ENCODE peak calls at places on chromosomes 5 and 9, in ten cellular contexts. O is coronary artery; Y is activated CD8-positive, alpha-beta T cell treated with anti-CD3 and anti-CD28 coated beads, Interleukin-2, amount 10 ng/mL, durations not matched to agents 7 days and 5 days; U is NCI-H1694 treated with DMSO at 0.1 percent for 48 hours; A is NCI-H1105 treated with DMSO at 0.1 percent for 48 hours; E is D341Med; K is stimulated activated CD8-positive, alpha-beta memory T cell treated with anti-CD3 and anti-CD28 coated beads, Interleukin-4, amount 100 ng/mL, for 1 hour; X is NCI-H2029; F is heart left ventricle; D is EL. Z is an unnamed sample.

GRCh38 chr5:92580814-92581213 is 1000.2 kb downstream of the NR2F1-AS1 start:
- DNase-seq in O (no peak), Y (no peak), U (no peak), A (no peak), E (no peak), K (no peak), X (no peak), F (no peak), D (peak), Z (no peak)

GRCh38 chr5:38404667-38405276 is 146.4 kb downstream of the EGFLAM start:
- DNase-seq in O (no peak), Y (no peak), U (no peak), A (peak), E (peak), K (no peak), X (no peak), F (no peak), D (no peak), Z (no peak)

GRCh38 chr9:75023846-75024245 is 4.2 kb downstream of the CARNMT1 start:
- DNase-seq in O (no peak), Y (no peak), U (no peak), A (no peak), E (no peak), K (no peak), X (no peak), F (no peak), D (no peak), Z (no peak)

GRCh38 chr5:153619706-153620105 is 129.2 kb downstream of the GRIA1 start:
- DNase-seq in O (no peak), Y (no peak), U (no peak), A (no peak), E (no peak), K (no peak), X (no peak), F (no peak), D (peak), Z (no peak)

GRCh38 chr5:143016777-143017374 is 246.7 kb downstream of the ARHGAP26 start:
- DNase-seq in O (no peak), Y (peak), U (peak), A (no peak), E (peak), K (no peak), X (peak), F (no peak), D (peak), Z (no peak)

GRCh38 chr5:31427013-31427783 is 104.7 kb downstream of the DROSHA start:
- DNase-seq in O (no peak), Y (no peak), U (no peak), A (no peak), E (no peak), K (no peak), X (no peak), F (no peak), D (no peak), Z (no peak)

GRCh38 chr9:84819446-84819845 is 149.9 kb downstream of the NTRK2 start:
- DNase-seq in O (no peak), Y (no peak), U (no peak), A (no peak), E (no peak), K (no peak), X (no peak), F (no peak), D (no peak), Z (peak)

GRCh38 chr5:1062761-1063568 is 48.9 kb downstream of the SLC12A7 start:
- DNase-seq in O (no peak), Y (no peak), U (no peak), A (no peak), E (no peak), K (no peak), X (no peak), F (no peak), D (no peak), Z (no peak)

GRCh38 chr9:111994831-111995458 is 98.3 kb downstream of the UGCG start:
- DNase-seq in O (no peak), Y (no peak), U (no peak), A (no peak), E (no peak), K (no peak), X (no peak), F (no peak), D (no peak), Z (no peak)

GRCh38 chr5:41071975-41072374 is 833 bp upstream of the MROH2B start:
- DNase-seq in O (no peak), Y (no peak), U (no peak), A (no peak), E (no peak), K (no peak), X (no peak), F (no peak), D (peak), Z (no peak)